ENCODE peak calls at places on chromosome 18, in eight cellular contexts. J is endothelial cell, G is pancreas, Q is astrocyte, H is fibroblast of the aortic adventitia, V is fibroblast of villous mesenchyme, U is choroid plexus epithelial cell, L is psoas muscle. F is an unnamed sample.

GRCh38 chr18:29811519-29811918 is 1231.0 kb downstream of the DSC3 start:
- DNase-seq in J (no peak), G (no peak), Q (no peak), H (no peak), V (no peak), U (no peak), L (no peak), F (no peak)

GRCh38 chr18:44181951-44182350 is 498.7 kb upstream of the SETBP1 start:
- DNase-seq in J (no peak), G (no peak), Q (no peak), H (no peak), V (no peak), U (no peak), L (no peak), F (no peak)

GRCh38 chr18:62982600-62983251 is 267.4 kb downstream of the PHLPP1 start:
- DNase-seq in J (peak; percentile 53), G (peak; percentile 64), Q (peak; percentile 17), H (peak; percentile 80), V (peak; percentile 75), U (peak; percentile 79), L (no peak), F (peak; percentile 11)

GRCh38 chr18:26656944-26657536 is 108.7 kb upstream of the KCTD1 start:
- DNase-seq in J (peak; percentile 88), G (peak; percentile 81), Q (peak; percentile 41), H (peak; percentile 55), V (peak; percentile 51), U (peak; percentile 70), L (peak; percentile 82), F (peak; percentile 3)

GRCh38 chr18:12010187-12010802 is 29.0 kb downstream of the IMPA2 start:
- DNase-seq in J (no peak), G (peak; percentile 66), Q (no peak), H (no peak), V (no peak), U (no peak), L (no peak), F (no peak)

GRCh38 chr18:75439356-75439755 is 11.9 kb upstream of the SMIM21 start:
- DNase-seq in J (no peak), G (no peak), Q (no peak), H (no peak), V (no peak), U (no peak), L (no peak), F (no peak)

GRCh38 chr18:46668135-46668534 is 11.1 kb upstream of the LOXHD1 start:
- DNase-seq in J (no peak), G (no peak), Q (no peak), H (no peak), V (no peak), U (no peak), L (peak; percentile 75), F (no peak)

GRCh38 chr18:12281861-12282260 is 26.2 kb upstream of the TUBB6 start:
- DNase-seq in J (no peak), G (no peak), Q (no peak), H (no peak), V (no peak), U (no peak), L (no peak), F (no peak)

GRCh38 chr18:50820901-50821520 is 1.2 kb upstream of the MRO start:
- DNase-seq in J (no peak), G (no peak), Q (no peak), H (no peak), V (no peak), U (no peak), L (no peak), F (no peak)

GRCh38 chr18:37438417-37439180 is 127.0 kb downstream of the CELF4 start:
- DNase-seq in J (no peak), G (no peak), Q (no peak), H (no peak), V (no peak), U (no peak), L (no peak), F (no peak)

GRCh38 chr18:8507361-8507760 is 101.9 kb upstream of the RAB12 start:
- DNase-seq in J (peak; percentile 27), G (no peak), Q (peak; percentile 10), H (peak; percentile 54), V (peak; percentile 10), U (peak; percentile 29), L (no peak), F (no peak)

GRCh38 chr18:3603460-3604259 is 153.7 kb downstream of the TGIF1 start:
- DNase-seq in J (peak; percentile 22), G (peak; percentile 74), Q (peak; percentile 97), H (peak; percentile 99), V (peak; percentile 98), U (peak; percentile 98), L (no peak), F (peak; percentile 91)

GRCh38 chr18:57748770-57749603 is 54.1 kb downstream of the ATP8B1 start:
- DNase-seq in J (no peak), G (peak; percentile 33), Q (peak; percentile 59), H (peak; percentile 50), V (peak; percentile 60), U (peak; percentile 72), L (no peak), F (no peak)

GRCh38 chr18:9689253-9689652 is 18.8 kb upstream of the RAB31 start:
- DNase-seq in J (no peak), G (no peak), Q (no peak), H (no peak), V (no peak), U (no peak), L (no peak), F (no peak)

GRCh38 chr18:21191596-21192307 is 50.3 kb upstream of the GREB1L start:
- DNase-seq in J (peak; percentile 69), G (no peak), Q (peak; percentile 37), H (peak; percentile 59), V (peak; percentile 55), U (peak; percentile 82), L (peak; percentile 59), F (peak; percentile 30)

GRCh38 chr18:269480-270090 is 1.7 kb upstream of the THOC1 start:
- DNase-seq in J (no peak), G (no peak), Q (no peak), H (no peak), V (no peak), U (no peak), L (no peak), F (no peak)

GRCh38 chr18:267380-267687 is 513 bp downstream of the THOC1 start:
- DNase-seq in J (no peak), G (no peak), Q (peak; percentile 3), H (peak; percentile 12), V (no peak), U (no peak), L (no peak), F (no peak)

GRCh38 chr18:273525-273924 is 5.7 kb upstream of the THOC1 start:
- DNase-seq in J (no peak), G (no peak), Q (no peak), H (no peak), V (no peak), U (no peak), L (no peak), F (no peak)

GRCh38 chr18:272650-273049 is 4.8 kb upstream of the THOC1 start:
- DNase-seq in J (no peak), G (no peak), Q (no peak), H (no peak), V (no peak), U (no peak), L (no peak), F (no peak)

GRCh38 chr18:267688-268552 is at the start of gene THOC1:
- DNase-seq in J (peak; percentile 89), G (peak; percentile 90), Q (peak; percentile 88), H (peak; percentile 89), V (peak; percentile 89), U (peak; percentile 90), L (peak; percentile 97), F (peak; percentile 79)
- TF ChIP-seq CTCF in J (no peak), G (no peak), Q (no peak), H (no peak), V (peak; percentile 12), U (no peak), L (no peak), F (peak; percentile 1)

GRCh38 chr18:47993409-47993808 is 63.0 kb upstream of the SMAD2 start:
- DNase-seq in J (no peak), G (no peak), Q (no peak), H (no peak), V (no peak), U (no peak), L (no peak), F (no peak)

GRCh38 chr18:47992903-47993302 is 62.4 kb upstream of the SMAD2 start:
- DNase-seq in J (no peak), G (no peak), Q (no peak), H (no peak), V (no peak), U (no peak), L (no peak), F (no peak)

GRCh38 chr18:47997338-47997780 is 66.9 kb upstream of the SMAD2 start:
- DNase-seq in J (no peak), G (no peak), Q (no peak), H (no peak), V (no peak), U (peak; percentile 10), L (no peak), F (no peak)

GRCh38 chr18:47999801-48000248 is 69.4 kb upstream of the SMAD2 start:
- DNase-seq in J (no peak), G (no peak), Q (no peak), H (no peak), V (no peak), U (no peak), L (no peak), F (no peak)

GRCh38 chr18:47996091-47996541 is 65.7 kb upstream of the SMAD2 start:
- DNase-seq in J (no peak), G (no peak), Q (no peak), H (no peak), V (no peak), U (no peak), L (no peak), F (no peak)
- TF ChIP-seq CTCF in J (no peak), G (no peak), Q (no peak), H (no peak), V (no peak), U (no peak), L (no peak), F (no peak)

GRCh38 chr18:73235491-73235890 is 367.7 kb upstream of the NETO1 start:
- DNase-seq in J (no peak), G (no peak), Q (peak; percentile 97), H (peak; percentile 65), V (peak; percentile 58), U (peak; percentile 89), L (no peak), F (peak; percentile 86)
- TF ChIP-seq CTCF in J (no peak), G (no peak), Q (no peak), H (no peak), V (no peak), U (no peak), L (no peak), F (no peak)

GRCh38 chr18:40159141-40160017 is 1795.7 kb upstream of the PIK3C3 start:
- DNase-seq in J (peak; percentile 5), G (no peak), Q (peak; percentile 28), H (no peak), V (peak; percentile 19), U (peak; percentile 83), L (no peak), F (no peak)
- TF ChIP-seq CTCF in J (peak; percentile 44), G (peak; percentile 20), Q (peak; percentile 63), H (no peak), V (peak; percentile 45), U (peak; percentile 75), L (no peak), F (peak; percentile 74)

DNA sequence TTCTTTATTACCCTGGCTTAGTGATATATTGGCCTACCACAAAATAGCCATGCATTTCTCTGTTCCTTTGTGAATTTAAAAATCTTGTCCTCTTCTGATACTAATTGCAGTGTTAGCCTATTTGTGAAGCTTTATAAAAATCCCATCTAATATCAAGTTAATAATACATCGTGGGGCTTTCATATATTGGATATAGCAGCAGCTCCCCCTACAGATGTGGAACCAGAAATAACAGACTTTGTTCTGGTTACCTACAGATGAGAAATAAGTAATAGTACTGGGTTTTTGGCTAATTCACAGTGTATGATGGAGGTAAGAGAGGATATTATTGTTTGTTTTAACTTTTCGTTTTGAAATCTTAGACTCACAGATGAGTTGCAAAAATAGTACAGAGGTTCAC is 1661.7 kb upstream of the PIK3C3 start:
- DNase-seq in J (no peak), G (no peak), Q (no peak), H (no peak), V (no peak), U (peak; percentile 47), L (no peak), F (no peak)
- TF ChIP-seq CTCF in J (no peak), G (no peak), Q (peak; percentile 11), H (no peak), V (no peak), U (peak; percentile 52), L (no peak), F (peak; percentile 30)

F was measured in AG04450.